ENCODE peak calls at places on chromosomes 13 and 19, in seven cellular contexts. C is A549, F is HepG2, A is GM23338, S is GM12878, J is SK-N-SH, W is HCT116. Y is an unnamed sample.

GRCh38 chr19:6503407-6504201 is 1.5 kb upstream of the TUBB4A start:
- DNase-seq in C (no peak), F (no peak), A (no peak), S (no peak), J (no peak), W (no peak), Y (no peak)

GRCh38 chr19:44401108-44401786 is at the start of gene ZNF285:
- DNase-seq in C (peak), F (peak), A (peak), S (peak), J (peak), W (no peak), Y (peak)

GRCh38 chr13:34926513-34926912 is 15.6 kb upstream of the NBEA start:
- DNase-seq in C (peak), F (no peak), A (peak), S (no peak), J (no peak), W (no peak), Y (no peak)

GRCh38 chr13:63554157-63554556 is 2138.5 kb upstream of the PCDH20 start:
- DNase-seq in C (no peak), F (no peak), A (no peak), S (no peak), J (no peak), W (no peak), Y (no peak)

GRCh38 chr19:41366089-41366488 is 2.1 kb upstream of the B9D2 start:
- DNase-seq in C (peak), F (no peak), A (peak), S (no peak), J (no peak), W (no peak), Y (no peak)

GRCh38 chr13:62040806-62041205 is 625.2 kb upstream of the PCDH20 start:
- DNase-seq in C (no peak), F (no peak), A (no peak), S (no peak), J (no peak), W (no peak), Y (no peak)

GRCh38 chr19:45402469-45403070 is 2.3 kb downstream of the PPP1R13L start:
- DNase-seq in C (peak), F (no peak), A (peak), S (no peak), J (peak), W (no peak), Y (no peak)

GRCh38 chr19:20661150-20661819 is at the start of gene ZNF626:
- DNase-seq in C (no peak), F (peak), A (peak), S (no peak), J (peak), W (no peak), Y (no peak)

GRCh38 chr19:16216744-16217670 is 19.3 kb downstream of the AP1M1 start:
- DNase-seq in C (no peak), F (no peak), A (no peak), S (no peak), J (peak), W (no peak), Y (no peak)

GRCh38 chr13:109734002-109734785 is 52.2 kb downstream of the IRS2 start:
- DNase-seq in C (no peak), F (no peak), A (no peak), S (no peak), J (no peak), W (no peak), Y (no peak)

GRCh38 chr13:111363591-111363990 is 43.1 kb downstream of the TEX29 start:
- DNase-seq in C (no peak), F (no peak), A (no peak), S (no peak), J (no peak), W (no peak), Y (no peak)

GRCh38 chr13:39943711-39944110 is 288.2 kb downstream of the COG6 start:
- DNase-seq in C (no peak), F (no peak), A (no peak), S (no peak), J (no peak), W (no peak), Y (no peak)

GRCh38 chr13:21405309-21405708 is 53.8 kb downstream of the ZDHHC20 start:
- DNase-seq in C (no peak), F (no peak), A (peak), S (no peak), J (no peak), W (no peak), Y (no peak)

GRCh38 chr13:21399741-21400140 is 59.4 kb downstream of the ZDHHC20 start:
- DNase-seq in C (no peak), F (no peak), A (no peak), S (no peak), J (no peak), W (peak), Y (no peak)

GRCh38 chr13:21402586-21403307 is 56.4 kb downstream of the ZDHHC20 start:
- DNase-seq in C (peak), F (peak), A (no peak), S (no peak), J (no peak), W (peak), Y (no peak)
- TF ChIP-seq REST in C (no peak), F (no peak), A (no peak), S (no peak), J (no peak), W (no peak), Y (no peak)

DNA sequence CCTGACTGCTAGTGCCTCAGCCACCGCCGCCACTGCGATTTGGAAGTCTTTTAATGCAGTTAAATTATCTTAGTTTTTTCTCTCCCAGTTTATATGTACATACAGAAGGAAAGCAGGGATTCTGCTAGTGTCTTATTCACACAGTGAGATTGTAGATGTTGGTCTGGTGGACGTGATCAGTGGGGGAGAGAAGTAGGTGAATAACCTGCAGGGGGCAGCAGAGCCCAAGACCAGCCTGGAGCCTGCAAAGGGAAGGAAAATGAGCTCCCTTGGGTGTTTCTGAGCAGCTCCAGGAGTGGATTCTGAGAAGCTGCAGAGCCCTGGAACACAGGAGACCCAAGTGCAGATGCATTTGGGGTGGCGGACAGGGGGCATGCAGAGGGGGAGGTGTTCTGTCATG is 26.3 kb downstream of the ZNF844 start:
- DNase-seq in C (no peak), F (peak), A (peak), S (peak), J (peak), W (no peak), Y (no peak)
- TF ChIP-seq CTCF in C (no peak), F (peak), A (peak), S (peak), J (peak), W (peak), Y (no peak)

DNA sequence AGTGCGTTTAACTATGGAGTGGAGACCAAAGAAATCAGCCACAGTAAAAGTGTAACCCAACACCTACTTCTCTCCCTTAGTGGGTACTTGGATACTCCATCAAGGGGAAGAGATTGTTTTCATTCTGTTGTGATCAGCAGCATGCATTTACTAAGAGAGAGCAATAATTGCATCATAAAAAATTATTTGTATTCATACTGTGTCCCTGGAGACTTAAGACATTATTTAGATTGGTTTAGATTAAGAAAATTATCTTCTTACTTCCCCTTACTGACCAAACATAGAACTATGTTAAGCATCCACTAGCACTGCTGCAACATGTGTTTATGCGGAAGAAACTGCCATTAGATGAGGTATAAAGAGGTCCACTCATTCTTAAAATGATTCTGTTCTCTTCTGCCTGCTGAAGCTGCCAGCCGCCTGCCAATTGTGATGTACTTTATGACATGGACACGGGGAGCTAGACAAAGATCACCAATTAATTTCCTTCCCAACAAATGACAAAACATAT is 738.5 kb downstream of the DIAPH3 start:
- DNase-seq in C (no peak), F (no peak), A (no peak), S (no peak), J (no peak), W (no peak), Y (no peak)
- TF ChIP-seq REST in C (no peak), F (no peak), A (no peak), S (no peak), J (no peak), W (no peak), Y (no peak)

DNA sequence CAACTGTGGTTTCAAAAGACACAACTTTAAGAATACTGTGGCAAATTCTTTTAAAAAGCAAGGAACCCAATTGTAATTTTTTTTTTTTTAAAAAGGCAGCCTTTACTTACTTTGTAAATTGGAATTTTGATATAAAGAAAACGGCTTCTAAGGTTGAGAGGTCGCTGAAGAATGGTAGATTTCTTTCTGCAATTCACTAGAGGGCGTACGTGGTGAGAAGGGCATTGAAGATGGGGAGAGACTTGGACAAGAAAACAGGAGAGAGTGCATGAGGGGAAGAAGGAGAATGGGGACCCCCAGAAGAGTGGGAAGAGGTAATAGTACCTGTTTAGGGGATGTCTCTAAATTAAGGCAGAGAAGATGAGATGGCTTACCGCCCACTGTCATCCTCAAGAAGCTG is 33.5 kb upstream of the PABPC3 start:
- DNase-seq in C (peak), F (no peak), A (peak), S (no peak), J (no peak), W (no peak), Y (no peak)
- TF ChIP-seq CTCF in C (peak), F (no peak), A (peak), S (no peak), J (no peak), W (no peak), Y (no peak)

DNA sequence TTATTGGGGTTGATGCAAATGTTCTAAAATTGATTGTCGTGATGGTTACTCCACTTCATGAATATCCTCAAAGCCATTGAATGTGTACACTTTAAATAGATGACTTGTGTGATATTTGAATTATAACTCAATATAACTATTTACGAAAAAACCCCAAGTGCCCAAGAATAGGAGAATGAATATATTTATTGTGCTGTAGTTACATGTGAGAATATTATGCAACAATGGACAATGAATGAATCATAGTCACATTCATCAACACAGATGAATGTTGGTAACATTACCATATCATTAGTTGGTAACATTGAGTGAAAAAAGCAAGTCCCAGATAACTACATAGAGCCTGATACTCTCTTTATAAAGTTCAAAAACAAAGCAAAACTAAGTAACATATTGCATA is 127.8 kb upstream of the UBL3 start:
- DNase-seq in C (no peak), F (no peak), A (no peak), S (no peak), J (no peak), W (no peak), Y (no peak)
- TF ChIP-seq REST in C (no peak), F (no peak), A (no peak), S (no peak), J (no peak), W (no peak), Y (no peak)

DNA sequence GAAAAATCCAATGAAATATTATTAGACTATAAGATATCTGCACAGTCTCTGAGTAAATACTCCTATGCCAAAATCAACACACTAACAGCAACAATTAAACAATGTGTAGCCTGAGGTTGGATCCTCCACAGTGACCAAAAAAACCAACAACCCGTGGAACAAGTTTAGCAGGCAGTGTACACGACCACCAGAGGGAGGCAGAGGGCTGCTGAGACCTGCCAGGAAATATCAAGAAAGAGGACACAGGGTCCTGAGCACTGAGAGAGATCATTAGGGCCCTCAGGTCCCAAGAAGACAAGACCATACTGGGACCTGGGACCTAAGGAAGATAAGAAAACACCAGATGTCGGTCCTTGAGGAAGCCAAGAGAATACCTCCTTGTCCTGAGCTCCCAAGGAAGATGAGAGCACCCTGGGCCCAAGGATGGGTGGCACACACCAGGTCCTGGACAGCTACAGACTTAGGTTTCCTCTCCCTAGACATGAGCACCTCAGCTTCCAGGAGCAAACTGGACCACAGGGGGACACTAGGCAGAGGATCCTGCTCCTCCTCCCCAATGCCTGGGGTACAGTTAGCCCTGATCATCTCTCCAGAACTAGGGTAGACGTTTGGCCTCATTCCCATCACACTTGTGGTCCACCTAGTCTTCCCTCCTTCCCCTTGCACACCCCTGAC is 822 bp upstream of the ZNF274 start:
- DNase-seq in C (peak), F (peak), A (peak), S (no peak), J (no peak), W (no peak), Y (peak)
- TF ChIP-seq CTCF in C (peak), F (peak), A (peak), S (peak), J (peak), W (peak), Y (peak)

Y was measured in HL-60.